ENCODE peak calls at places on chromosomes 7 and 10, in ten cellular contexts. Z is sigmoid colon, U is IMR-90, N is ovary, W is lower leg skin, Y is H54, K is heart left ventricle, O is endothelial cell of umbilical vein, X is HepG2, D is A549. M is an unnamed sample.
A peak's percentile ranks its signal among the peaks of the same experiment; 100 is the strongest.

GRCh38 chr10:54130394-54130793 is 670.6 kb downstream of the PCDH15 start:
- DNase-seq in O (no peak), K (no peak), X (no peak), U (no peak), Z (no peak), N (no peak), Y (no peak), W (no peak), D (no peak), M (no peak)

GRCh38 chr7:36315309-36315948 is 74.2 kb upstream of the ANLN start:
- DNase-seq in Z (no peak), O (no peak), U (no peak), K (no peak), N (no peak), D (peak; percentile 14), Y (no peak), X (no peak), W (no peak), M (no peak)

GRCh38 chr7:37071124-37071523 is 346.8 kb upstream of the AOAH start:
- DNase-seq in K (no peak), U (no peak), X (no peak), D (no peak), O (no peak), Z (no peak), W (no peak), Y (no peak), N (no peak), M (no peak)

GRCh38 chr7:81232084-81232799 is 313.4 kb upstream of the SEMA3C start:
- DNase-seq in X (no peak), Z (no peak), Y (no peak), D (no peak), U (no peak), K (peak; percentile 63), N (no peak), W (peak; percentile 82), O (no peak), M (no peak)

GRCh38 chr10:24907956-24908355 is 44.5 kb downstream of the PRTFDC1 start:
- DNase-seq in U (no peak), K (no peak), X (no peak), O (no peak), D (no peak), Y (no peak), N (no peak), Z (no peak), W (no peak), M (no peak)

GRCh38 chr7:4791101-4791737 is 15.8 kb downstream of the AP5Z1 start:
- DNase-seq in K (no peak), Y (no peak), O (no peak), D (no peak), U (no peak), W (no peak), X (no peak), Z (peak; percentile 70), N (peak; percentile 50), M (no peak)

GRCh38 chr10:5862360-5862929 is 27.2 kb downstream of the ANKRD16 start:
- DNase-seq in W (no peak), N (no peak), X (peak; percentile 28), D (no peak), O (no peak), U (peak; percentile 9), Y (no peak), Z (no peak), K (no peak), M (no peak)

GRCh38 chr10:93061594-93062498 is 1.2 kb downstream of the CYP26C1 start:
- DNase-seq in U (peak; percentile 33), X (no peak), N (no peak), Z (no peak), W (no peak), D (no peak), O (no peak), Y (no peak), K (no peak), M (peak; percentile 49)

GRCh38 chr7:107441576-107442422 is 28.1 kb upstream of the GPR22 start:
- DNase-seq in Y (no peak), N (no peak), X (no peak), O (no peak), Z (no peak), W (no peak), D (no peak), U (peak; percentile 7), K (no peak), M (no peak)

GRCh38 chr7:1700536-1701333 is 30.7 kb downstream of the ELFN1 start:
- DNase-seq in K (no peak), W (peak; percentile 70), O (no peak), D (no peak), U (no peak), Z (no peak), N (no peak), Y (no peak), X (no peak), M (no peak)

GRCh38 chr7:80859272-80859970 is 59.4 kb downstream of the SEMA3C start:
- DNase-seq in D (no peak), Z (peak; percentile 92), K (peak; percentile 33), X (no peak), O (no peak), U (peak; percentile 48), W (peak; percentile 89), N (peak; percentile 55), Y (no peak), M (no peak)

GRCh38 chr7:73851410-73852338 is 9.3 kb upstream of the TMEM270 start:
- DNase-seq in Z (no peak), O (peak; percentile 97), K (no peak), Y (peak; percentile 72), W (no peak), N (no peak), D (peak; percentile 79), U (peak; percentile 99), X (peak; percentile 52), M (peak; percentile 78)

GRCh38 chr7:115198143-115198542 is 276.2 kb downstream of the MDFIC start:
- DNase-seq in U (peak; percentile 74), D (no peak), Z (no peak), O (no peak), X (no peak), Y (no peak), N (no peak), K (no peak), W (no peak), M (no peak)

DNA sequence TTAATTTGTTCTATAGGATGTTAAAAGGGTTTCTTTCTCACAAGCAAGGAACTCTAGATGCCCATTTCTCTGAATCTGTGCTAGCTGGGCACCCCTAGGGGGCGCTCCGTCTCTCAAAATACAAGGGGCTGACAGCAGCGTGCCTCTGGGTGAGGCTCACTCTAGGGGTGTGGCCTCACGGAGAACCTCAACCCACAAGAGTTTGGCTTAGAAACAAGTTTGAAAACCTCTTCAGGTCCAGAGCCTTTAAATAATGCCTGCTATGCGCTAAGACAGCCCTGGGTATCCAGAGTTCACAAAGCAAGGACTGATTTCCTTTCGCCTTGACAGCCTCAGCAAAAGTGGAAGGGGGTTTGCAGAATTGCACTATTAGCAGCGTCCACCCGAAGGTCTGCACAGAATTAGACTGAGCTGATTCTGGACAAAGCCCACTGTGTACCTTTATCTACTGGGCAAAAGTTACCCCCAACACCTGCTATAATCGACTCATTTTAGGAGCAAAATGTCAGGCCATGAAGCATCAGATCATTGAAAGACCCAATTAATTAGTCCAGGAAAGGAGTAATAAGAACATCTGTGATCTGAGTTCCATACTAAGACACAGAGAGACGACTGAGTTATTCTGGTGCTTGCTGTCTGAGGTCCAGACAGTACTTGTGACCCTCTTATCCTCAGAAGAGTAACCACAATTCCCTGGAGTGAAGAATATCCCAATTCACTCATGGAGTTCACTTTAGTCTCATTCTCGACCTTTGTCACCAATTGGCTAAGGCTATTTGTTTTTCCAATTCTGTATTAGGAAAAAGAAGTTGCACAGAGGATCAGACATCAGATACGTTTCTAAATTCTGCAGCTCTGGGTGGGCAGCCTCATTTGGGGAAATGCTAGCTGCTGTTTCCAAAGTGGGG is 574 bp upstream of the CPED1 start:
- DNase-seq in N (peak; percentile 94), O (peak; percentile 89), U (peak; percentile 94), W (peak; percentile 97), X (peak; percentile 73), Y (peak; percentile 50), Z (peak; percentile 96), D (peak; percentile 80), K (peak; percentile 95), M (peak; percentile 94)
- TF ChIP-seq POLR2A in N (no peak), O (no peak), U (peak; percentile 43), W (no peak), X (no peak), Y (no peak), Z (no peak), D (no peak), K (no peak), M (peak; percentile 31)

DNA sequence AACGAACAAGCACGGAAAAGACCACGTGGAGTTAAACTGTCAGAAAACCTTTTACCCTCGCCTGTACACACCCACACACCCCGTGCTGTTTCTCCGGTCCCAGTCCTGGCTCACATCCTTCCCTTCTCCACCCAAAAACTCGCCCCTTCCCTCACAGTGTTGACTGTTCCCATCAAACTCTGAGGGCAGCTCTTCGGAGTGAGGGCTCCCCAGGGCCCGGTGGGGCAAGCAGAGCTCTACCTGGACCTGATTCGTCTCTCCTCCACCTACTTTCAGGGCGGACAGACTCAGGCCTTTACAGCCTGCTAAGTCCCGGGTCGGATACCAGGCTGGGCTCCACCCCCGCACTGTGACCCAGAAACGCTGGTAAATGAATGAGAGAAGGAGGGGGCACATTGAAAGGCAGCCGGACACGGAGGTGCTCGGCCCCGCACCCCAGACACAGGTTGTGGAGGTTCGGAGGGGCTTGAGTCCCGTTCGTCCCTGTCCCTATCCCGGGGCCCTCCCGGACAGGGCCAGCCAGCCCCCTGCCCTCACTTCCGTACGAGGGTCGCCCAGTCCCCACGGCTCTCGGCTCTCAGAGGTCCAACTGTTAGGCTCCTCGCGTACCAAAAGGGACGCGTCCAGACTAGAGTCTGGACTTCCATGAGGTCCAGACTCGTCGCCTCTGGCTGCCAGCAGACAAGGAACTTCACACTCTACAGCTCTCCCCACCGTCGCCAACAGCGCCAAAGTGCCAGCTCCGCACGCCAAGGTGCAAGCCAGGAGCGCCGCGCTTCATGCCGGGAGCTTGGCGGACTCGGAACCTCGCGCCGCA is 31.7 kb upstream of the ASL start:
- DNase-seq in U (no peak), Z (peak; percentile 69), D (no peak), X (no peak), Y (no peak), N (peak; percentile 64), W (peak; percentile 90), K (peak; percentile 68), O (peak; percentile 33), M (peak; percentile 18)
- TF ChIP-seq POLR2A in U (no peak), Z (no peak), D (no peak), X (no peak), Y (no peak), N (no peak), W (no peak), K (no peak), O (no peak), M (no peak)

GRCh38 chr7:87876040-87876758 is at the start of the genes DBF4 and SLC25A40:
- DNase-seq in N (peak; percentile 97), Y (peak; percentile 85), W (peak; percentile 99), O (peak; percentile 94), D (peak; percentile 96), U (peak; percentile 89), X (peak; percentile 93), Z (peak; percentile 96), K (peak; percentile 96), M (peak; percentile 96)
- TF ChIP-seq POLR2A in N (peak; percentile 17), Y (peak; percentile 76), W (no peak), O (peak; percentile 96), D (peak; percentile 59), U (peak; percentile 86), X (peak; percentile 68), Z (no peak), K (no peak), M (peak; percentile 96)

DNA sequence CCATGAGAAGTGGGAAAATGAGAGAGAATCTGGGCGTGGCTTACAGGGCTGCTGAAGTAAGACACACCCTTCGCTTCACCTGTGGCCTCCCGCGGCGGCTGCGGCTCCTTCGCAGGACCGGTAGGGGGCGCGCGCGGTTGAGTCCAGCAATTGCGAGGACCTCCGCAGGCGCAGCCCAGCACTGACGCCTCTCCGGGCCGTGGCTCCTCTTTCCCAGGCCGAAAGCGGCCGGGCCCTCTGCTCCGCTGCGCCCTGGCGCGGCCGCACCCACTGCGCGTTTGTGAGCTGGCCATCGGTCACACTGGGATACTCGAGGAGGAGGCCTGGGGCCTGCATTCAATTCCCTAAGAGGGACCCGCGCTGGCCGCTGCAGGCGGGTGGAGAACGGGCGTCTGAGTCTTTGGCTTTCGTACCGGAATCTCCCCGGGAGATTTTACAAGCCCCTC is at the start of gene LRRD1:
- DNase-seq in Y (peak; percentile 64), Z (peak; percentile 90), N (peak; percentile 93), D (peak; percentile 90), K (peak; percentile 85), W (peak; percentile 97), O (peak; percentile 91), U (peak; percentile 73), X (peak; percentile 83), M (peak; percentile 90)
- TF ChIP-seq POLR2A in Y (peak; percentile 36), Z (no peak), N (no peak), D (no peak), K (no peak), W (no peak), O (no peak), U (no peak), X (no peak), M (no peak)

M was measured in erythroblast.